ENCODE peak calls at places on chromosome 3, in seven cellular contexts. A is HCT116, T is K562, H is T47D, F is SK-N-SH, M is H1, O is GM12878. B is an unnamed sample.

GRCh38 chr3:152328841-152329240 is 60.1 kb downstream of the MBNL1 start:
- DNase-seq in A (peak), T (no peak), H (no peak), F (no peak), M (no peak), O (no peak), B (peak)

GRCh38 chr3:11305509-11305908 is 33.3 kb downstream of the ATG7 start:
- DNase-seq in A (no peak), T (no peak), H (no peak), F (no peak), M (no peak), O (no peak), B (no peak)

GRCh38 chr3:20141841-20142240 is 44.2 kb downstream of the SGO1 start:
- DNase-seq in A (no peak), T (no peak), H (no peak), F (peak), M (peak), O (no peak), B (no peak)

GRCh38 chr3:141181191-141181590 is 50.4 kb upstream of the PXYLP1 start:
- DNase-seq in A (no peak), T (no peak), H (no peak), F (no peak), M (no peak), O (no peak), B (no peak)

GRCh38 chr3:84946240-84946639 is 12.5 kb upstream of the CADM2 start:
- DNase-seq in A (no peak), T (no peak), H (no peak), F (no peak), M (no peak), O (no peak), B (no peak)

GRCh38 chr3:170863768-170864167 is 6.2 kb downstream of the RPL22L1 start:
- DNase-seq in A (no peak), T (no peak), H (no peak), F (no peak), M (no peak), O (no peak), B (no peak)

GRCh38 chr3:155393316-155393715 is 99.8 kb upstream of the STRIT1 start:
- DNase-seq in A (no peak), T (no peak), H (no peak), F (no peak), M (no peak), O (no peak), B (no peak)

GRCh38 chr3:189629803-189630455 is 1.3 kb upstream of the TP63 start:
- DNase-seq in A (no peak), T (no peak), H (no peak), F (no peak), M (no peak), O (no peak), B (no peak)

GRCh38 chr3:73361591-73361990 is 263.1 kb downstream of the PDZRN3 start:
- DNase-seq in A (no peak), T (no peak), H (no peak), F (no peak), M (no peak), O (no peak), B (no peak)

GRCh38 chr3:156492801-156493261 is 62.1 kb downstream of the SSR3 start:
- DNase-seq in A (no peak), T (no peak), H (no peak), F (no peak), M (no peak), O (no peak), B (no peak)

GRCh38 chr3:156631323-156631722 is 43.1 kb upstream of the TIPARP start:
- DNase-seq in A (no peak), T (no peak), H (no peak), F (no peak), M (no peak), O (no peak), B (no peak)

GRCh38 chr3:126659915-126660886 is 5.3 kb upstream of the TXNRD3 start:
- DNase-seq in A (no peak), T (no peak), H (peak), F (peak), M (no peak), O (no peak), B (peak)

GRCh38 chr3:176087066-176087697 is 1110.1 kb downstream of the TBL1XR1 start:
- DNase-seq in A (no peak), T (no peak), H (no peak), F (no peak), M (no peak), O (no peak), B (no peak)

DNA sequence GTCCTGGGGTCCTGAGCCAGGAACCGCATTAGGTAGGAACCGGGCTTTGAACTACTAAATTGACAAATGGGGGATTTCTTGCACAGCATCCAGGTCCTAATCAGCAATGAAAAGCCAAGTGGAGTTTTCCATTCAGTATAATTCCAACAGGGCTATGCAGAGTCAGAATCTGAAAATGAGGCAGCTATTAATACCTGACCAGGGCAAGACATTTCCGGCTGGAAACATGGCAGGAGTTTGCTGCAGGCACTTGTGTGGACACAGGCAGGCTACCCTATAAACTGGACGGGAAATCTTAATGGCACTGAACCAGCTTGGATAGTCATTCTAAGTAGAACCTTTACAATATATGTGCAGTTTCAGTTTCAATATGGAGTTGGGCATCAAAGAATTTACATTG is 553.1 kb downstream of the FGF12 start:
- DNase-seq in A (no peak), T (no peak), H (no peak), F (no peak), M (no peak), O (no peak), B (no peak)
- TF ChIP-seq JUND in A (no peak), T (no peak), H (no peak), F (no peak), M (no peak), O (no peak), B (no peak)

DNA sequence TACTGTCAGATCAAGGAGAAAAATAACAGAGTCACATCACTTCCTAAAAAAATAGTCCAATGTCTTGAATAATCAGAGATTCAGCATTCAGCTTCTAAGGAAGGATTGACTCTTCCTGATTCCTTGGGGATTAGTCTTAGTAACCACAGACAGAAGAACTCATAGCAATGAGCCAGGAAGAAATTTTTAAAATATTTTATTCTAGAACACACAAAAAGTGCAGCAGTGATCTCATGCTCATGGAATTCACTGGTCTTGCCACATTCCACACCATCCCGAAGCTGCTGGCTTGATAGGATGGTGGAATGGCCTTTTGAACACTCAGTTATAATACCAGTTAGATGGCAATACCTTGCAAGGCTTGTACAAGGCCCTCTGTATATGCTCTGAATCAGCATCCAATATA is 43.0 kb upstream of the ABI3BP start:
- DNase-seq in A (peak), T (no peak), H (no peak), F (no peak), M (no peak), O (no peak), B (peak)
- TF ChIP-seq JUND in A (peak), T (no peak), H (peak), F (peak), M (peak), O (no peak), B (no peak)

GRCh38 chr3:107421170-107421792 is 44.0 kb downstream of the CCDC54 start:
- DNase-seq in A (peak), T (peak), H (no peak), F (peak), M (no peak), O (no peak), B (peak)
- TF ChIP-seq JUND in A (no peak), T (no peak), H (no peak), F (no peak), M (no peak), O (no peak), B (no peak)

GRCh38 chr3:34073961-34074360 is 275.5 kb downstream of the PDCD6IP start:
- DNase-seq in A (no peak), T (no peak), H (no peak), F (no peak), M (no peak), O (no peak), B (no peak)
- TF ChIP-seq JUND in A (no peak), T (no peak), H (no peak), F (no peak), M (no peak), O (no peak), B (no peak)

GRCh38 chr3:3800685-3801509 is 1.7 kb downstream of the LRRN1 start:
- DNase-seq in A (no peak), T (no peak), H (peak), F (peak), M (peak), O (no peak), B (no peak)
- TF ChIP-seq JUND in A (no peak), T (no peak), H (no peak), F (no peak), M (no peak), O (no peak), B (no peak)

DNA sequence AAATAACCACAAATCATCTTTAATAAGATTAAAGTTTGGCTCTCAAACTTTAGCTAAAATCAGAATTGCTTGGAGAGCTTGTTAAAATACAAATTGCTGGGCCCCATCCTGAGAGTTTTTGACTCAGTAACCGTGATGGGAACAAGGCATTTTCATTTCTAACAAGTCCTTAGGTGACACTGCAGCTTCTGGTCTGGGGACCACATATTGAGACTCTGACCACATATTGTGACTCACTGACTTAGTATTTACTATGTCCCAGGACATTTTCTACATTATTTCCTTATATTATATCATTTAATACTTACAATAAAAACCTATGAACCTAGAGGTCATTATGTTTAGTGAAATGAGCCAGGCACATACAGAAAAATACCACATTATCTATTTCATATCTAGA is 164.5 kb downstream of the ZMAT3 start:
- DNase-seq in A (no peak), T (no peak), H (no peak), F (no peak), M (no peak), O (no peak), B (no peak)
- TF ChIP-seq JUND in A (no peak), T (no peak), H (no peak), F (no peak), M (no peak), O (no peak), B (no peak)

DNA sequence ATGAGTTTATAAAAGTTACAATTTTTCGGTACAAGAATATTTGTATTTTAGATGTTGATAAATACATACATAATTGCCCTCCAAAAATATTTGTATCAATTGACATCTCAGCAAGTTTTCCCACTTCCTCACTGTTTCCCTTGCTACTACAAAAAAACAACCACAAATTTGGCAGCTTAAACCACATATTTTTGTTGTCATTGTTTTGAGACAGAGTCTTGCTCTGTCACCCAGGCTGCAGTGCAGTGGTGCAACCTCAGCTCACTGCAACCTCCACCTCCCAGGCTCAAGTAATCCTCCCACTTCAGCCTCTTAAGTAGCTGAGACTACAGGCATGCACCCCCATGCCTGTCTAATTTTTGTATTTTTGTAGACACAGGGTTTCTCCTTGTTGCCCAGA is 162.8 kb upstream of the RARB start:
- DNase-seq in A (no peak), T (no peak), H (no peak), F (no peak), M (no peak), O (no peak), B (no peak)
- TF ChIP-seq JUND in A (no peak), T (no peak), H (no peak), F (no peak), M (no peak), O (no peak), B (no peak)

GRCh38 chr3:34070831-34071230 is 272.4 kb downstream of the PDCD6IP start:
- DNase-seq in A (no peak), T (no peak), H (no peak), F (no peak), M (no peak), O (no peak), B (no peak)

GRCh38 chr3:34066328-34066727 is 267.9 kb downstream of the PDCD6IP start:
- DNase-seq in A (no peak), T (no peak), H (no peak), F (no peak), M (no peak), O (no peak), B (no peak)

GRCh38 chr3:34067442-34068130 is 269.2 kb downstream of the PDCD6IP start:
- DNase-seq in A (no peak), T (no peak), H (no peak), F (no peak), M (no peak), O (no peak), B (no peak)

GRCh38 chr3:34066999-34067398 is 268.6 kb downstream of the PDCD6IP start:
- DNase-seq in A (no peak), T (no peak), H (no peak), F (no peak), M (no peak), O (no peak), B (no peak)

DNA sequence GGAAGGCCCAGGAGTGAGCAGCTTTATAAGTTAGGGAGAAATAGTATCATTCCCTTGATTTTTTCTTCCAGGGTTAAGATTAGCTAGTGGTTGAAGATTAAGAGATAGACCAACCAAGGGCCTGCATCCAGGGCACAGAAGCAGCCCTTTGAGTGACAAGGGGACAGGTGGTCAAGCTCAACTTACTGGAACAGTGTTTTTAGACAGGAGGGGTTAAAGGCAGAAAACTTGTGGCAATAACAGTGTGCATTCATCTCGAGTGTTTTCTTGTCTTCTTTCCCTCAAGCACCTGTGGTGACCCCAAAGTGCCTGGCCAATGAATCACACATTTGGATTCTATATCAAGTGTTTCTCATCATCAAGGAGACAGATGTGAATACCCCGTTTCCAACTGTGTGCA is 267.5 kb downstream of the PDCD6IP start:
- DNase-seq in A (no peak), T (no peak), H (no peak), F (no peak), M (no peak), O (no peak), B (no peak)
- TF ChIP-seq JUND in A (no peak), T (no peak), H (no peak), F (no peak), M (no peak), O (no peak), B (no peak)

B was measured in HepG2.